ENCODE peak calls at places on chromosomes 7 and 10, in nine cellular contexts. Q, L, P, H, F, T, V, C and N are unnamed samples.

GRCh38 chr7:43768201-43768893 is 9.9 kb downstream of the BLVRA start:
- DNase-seq in Q (peak; percentile 34), L (no peak), P (no peak), H (no peak), F (no peak), T (no peak), V (no peak), C (no peak), N (no peak)

GRCh38 chr7:155918720-155919399 is 106.6 kb upstream of the SHH start:
- DNase-seq in Q (no peak), L (no peak), P (peak; percentile 39), H (peak; percentile 94), F (peak; percentile 91), T (no peak), V (no peak), C (no peak), N (no peak)

GRCh38 chr7:7148799-7149481 is 33.4 kb upstream of the C1GALT1 start:
- DNase-seq in Q (no peak), L (no peak), P (no peak), H (no peak), F (peak; percentile 15), T (no peak), V (no peak), C (no peak), N (no peak)

GRCh38 chr10:17802966-17803365 is 6.2 kb upstream of the MRC1 start:
- DNase-seq in Q (no peak), L (no peak), P (no peak), H (peak; percentile 20), F (no peak), T (no peak), V (no peak), C (no peak), N (no peak)

GRCh38 chr7:98372993-98373392 is 27.9 kb downstream of the BAIAP2L1 start:
- DNase-seq in Q (no peak), L (peak; percentile 89), P (no peak), H (peak; percentile 92), F (peak; percentile 38), T (no peak), V (no peak), C (no peak), N (no peak)

GRCh38 chr10:86446987-86447386 is 74.6 kb downstream of the WAPL start:
- DNase-seq in Q (no peak), L (no peak), P (no peak), H (no peak), F (no peak), T (no peak), V (no peak), C (no peak), N (no peak)

GRCh38 chr7:140745654-140746053 is 49.1 kb downstream of the NDUFB2 start:
- DNase-seq in Q (no peak), L (no peak), P (no peak), H (no peak), F (no peak), T (no peak), V (no peak), C (no peak), N (no peak)

GRCh38 chr10:131706952-131707351 is 193.9 kb upstream of the PPP2R2D start:
- DNase-seq in Q (no peak), L (no peak), P (no peak), H (no peak), F (no peak), T (no peak), V (no peak), C (no peak), N (no peak)

GRCh38 chr10:13567030-13567429 is 19.7 kb upstream of the PRPF18 start:
- DNase-seq in Q (no peak), L (peak; percentile 25), P (no peak), H (no peak), F (no peak), T (no peak), V (no peak), C (no peak), N (no peak)

GRCh38 chr7:117682681-117683385 is 190.4 kb downstream of the CTTNBP2 start:
- DNase-seq in Q (no peak), L (no peak), P (no peak), H (peak; percentile 28), F (no peak), T (no peak), V (no peak), C (no peak), N (no peak)

GRCh38 chr10:125747417-125747816 is 27.9 kb downstream of the EDRF1 start:
- DNase-seq in Q (no peak), L (no peak), P (no peak), H (no peak), F (no peak), T (no peak), V (no peak), C (no peak), N (no peak)

GRCh38 chr10:127347202-127347959 is 151.0 kb upstream of the INSYN2A start:
- DNase-seq in Q (no peak), L (no peak), P (no peak), H (no peak), F (no peak), T (no peak), V (no peak), C (no peak), N (no peak)

GRCh38 chr10:86813101-86813500 is 56.7 kb downstream of the BMPR1A start:
- DNase-seq in Q (no peak), L (peak; percentile 49), P (no peak), H (peak; percentile 44), F (no peak), T (no peak), V (no peak), C (no peak), N (no peak)

GRCh38 chr10:73950569-73950968 is 39.6 kb downstream of the PLAU start:
- DNase-seq in Q (no peak), L (no peak), P (no peak), H (no peak), F (no peak), T (no peak), V (no peak), C (no peak), N (no peak)

GRCh38 chr7:106206826-106207541 is 77.8 kb downstream of the NAMPT start:
- DNase-seq in Q (no peak), L (no peak), P (no peak), H (no peak), F (no peak), T (no peak), V (no peak), C (no peak), N (no peak)

GRCh38 chr10:31186225-31187010 is 132.6 kb upstream of the ZEB1 start:
- DNase-seq in Q (no peak), L (peak; percentile 35), P (no peak), H (no peak), F (no peak), T (no peak), V (no peak), C (no peak), N (no peak)

GRCh38 chr7:77797734-77798393 is 370 bp downstream of the TMEM60 start:
- DNase-seq in Q (no peak), L (peak; percentile 31), P (no peak), H (peak; percentile 6), F (no peak), T (no peak), V (no peak), C (peak; percentile 64), N (peak; percentile 62)

GRCh38 chr7:107773027-107773426 is 29.1 kb downstream of the CBLL1 start:
- DNase-seq in Q (no peak), L (no peak), P (no peak), H (no peak), F (no peak), T (no peak), V (no peak), C (no peak), N (no peak)

GRCh38 chr7:155296788-155297516 is 726 bp upstream of the INSIG1 start:
- DNase-seq in Q (no peak), L (peak; percentile 74), P (peak; percentile 94), H (peak; percentile 62), F (peak; percentile 65), T (peak; percentile 82), V (peak; percentile 80), C (peak; percentile 34), N (no peak)

GRCh38 chr10:17239276-17239660 is 11.2 kb downstream of the VIM start:
- DNase-seq in Q (no peak), L (no peak), P (no peak), H (no peak), F (no peak), T (no peak), V (no peak), C (no peak), N (no peak)